ENCODE peak calls at places on chromosomes 2 and 18, in seven cellular contexts. One of them, this sample, is unnamed.

GRCh38 chr2:162085090-162085891 is 11.3 kb upstream of the DPP4 start:
- DNase-seq in WERI-Rb-1: no peak
- DNase-seq in prostate gland: no peak
- DNase-seq in tibial artery: no peak
- DNase-seq in IMR-90: peak; percentile 92
- DNase-seq in T-helper 17 cell: no peak
- DNase-seq in adipocyte: peak; percentile 67
- DNase-seq in this sample: no peak

GRCh38 chr2:14634885-14635871 is 2.7 kb downstream of the LRATD1 start:
- DNase-seq in adipocyte: peak; percentile 46
- DNase-seq in WERI-Rb-1: peak; percentile 95
- DNase-seq in prostate gland: peak; percentile 90
- DNase-seq in IMR-90: peak; percentile 16
- DNase-seq in tibial artery: peak; percentile 55
- DNase-seq in T-helper 17 cell: no peak
- DNase-seq in this sample: peak; percentile 86

GRCh38 chr2:175080479-175080878 is 75.3 kb upstream of the CHN1 start:
- DNase-seq in IMR-90: no peak
- DNase-seq in T-helper 17 cell: no peak
- DNase-seq in prostate gland: no peak
- DNase-seq in WERI-Rb-1: no peak
- DNase-seq in tibial artery: no peak
- DNase-seq in adipocyte: no peak
- DNase-seq in this sample: no peak

GRCh38 chr2:200275281-200276103 is 31.0 kb upstream of the SPATS2L start:
- DNase-seq in tibial artery: no peak
- DNase-seq in adipocyte: no peak
- DNase-seq in WERI-Rb-1: no peak
- DNase-seq in prostate gland: no peak
- DNase-seq in IMR-90: no peak
- DNase-seq in T-helper 17 cell: no peak
- DNase-seq in this sample: no peak

GRCh38 chr2:59959944-59960343 is 593.5 kb downstream of the BCL11A start:
- DNase-seq in WERI-Rb-1: no peak
- DNase-seq in prostate gland: no peak
- DNase-seq in T-helper 17 cell: no peak
- DNase-seq in tibial artery: no peak
- DNase-seq in IMR-90: no peak
- DNase-seq in adipocyte: no peak
- DNase-seq in this sample: no peak

GRCh38 chr2:207167129-207167923 is 1.6 kb upstream of the KLF7 start:
- DNase-seq in IMR-90: peak; percentile 72
- DNase-seq in tibial artery: peak; percentile 43
- DNase-seq in adipocyte: peak; percentile 79
- DNase-seq in prostate gland: no peak
- DNase-seq in T-helper 17 cell: no peak
- DNase-seq in WERI-Rb-1: no peak
- DNase-seq in this sample: no peak

GRCh38 chr18:34223164-34223892 is 1.4 kb downstream of the NOL4 start:
- DNase-seq in IMR-90: no peak
- DNase-seq in T-helper 17 cell: no peak
- DNase-seq in prostate gland: no peak
- DNase-seq in tibial artery: no peak
- DNase-seq in adipocyte: no peak
- DNase-seq in WERI-Rb-1: peak; percentile 38
- DNase-seq in this sample: peak; percentile 16

GRCh38 chr2:171522804-171523338 is 597 bp downstream of the CYBRD1 start:
- DNase-seq in T-helper 17 cell: no peak
- DNase-seq in adipocyte: peak; percentile 73
- DNase-seq in WERI-Rb-1: peak; percentile 27
- DNase-seq in prostate gland: peak; percentile 21
- DNase-seq in IMR-90: no peak
- DNase-seq in tibial artery: no peak
- DNase-seq in this sample: peak; percentile 28

GRCh38 chr2:233079473-233079877 is 19.3 kb downstream of the INPP5D start:
- DNase-seq in IMR-90: no peak
- DNase-seq in tibial artery: no peak
- DNase-seq in prostate gland: no peak
- DNase-seq in WERI-Rb-1: no peak
- DNase-seq in T-helper 17 cell: no peak
- DNase-seq in adipocyte: no peak
- DNase-seq in this sample: no peak

GRCh38 chr2:102003696-102004095 is 11.9 kb downstream of the IL1R2 start:
- DNase-seq in prostate gland: no peak
- DNase-seq in T-helper 17 cell: no peak
- DNase-seq in tibial artery: no peak
- DNase-seq in IMR-90: no peak
- DNase-seq in adipocyte: no peak
- DNase-seq in WERI-Rb-1: no peak
- DNase-seq in this sample: no peak

GRCh38 chr2:190717306-190717705 is 68.4 kb downstream of the NAB1 start:
- DNase-seq in adipocyte: no peak
- DNase-seq in prostate gland: no peak
- DNase-seq in WERI-Rb-1: no peak
- DNase-seq in IMR-90: peak; percentile 12
- DNase-seq in tibial artery: no peak
- DNase-seq in T-helper 17 cell: no peak
- DNase-seq in this sample: no peak

GRCh38 chr2:63093512-63093911 is 42.9 kb downstream of the OTX1 start:
- DNase-seq in adipocyte: no peak
- DNase-seq in tibial artery: no peak
- DNase-seq in IMR-90: no peak
- DNase-seq in WERI-Rb-1: no peak
- DNase-seq in prostate gland: no peak
- DNase-seq in T-helper 17 cell: no peak
- DNase-seq in this sample: no peak

GRCh38 chr2:191512202-191512601 is 165.7 kb upstream of the NABP1 start:
- DNase-seq in adipocyte: no peak
- DNase-seq in tibial artery: no peak
- DNase-seq in IMR-90: no peak
- DNase-seq in WERI-Rb-1: no peak
- DNase-seq in prostate gland: no peak
- DNase-seq in T-helper 17 cell: no peak
- DNase-seq in this sample: no peak

GRCh38 chr2:99337931-99338580 is 867 bp downstream of the EIF5B start:
- DNase-seq in T-helper 17 cell: no peak
- DNase-seq in IMR-90: peak; percentile 12
- DNase-seq in WERI-Rb-1: no peak
- DNase-seq in prostate gland: no peak
- DNase-seq in adipocyte: peak; percentile 60
- DNase-seq in tibial artery: no peak
- DNase-seq in this sample: no peak

GRCh38 chr2:22282215-22282614 is 1102.8 kb upstream of the KLHL29 start:
- DNase-seq in T-helper 17 cell: no peak
- DNase-seq in adipocyte: no peak
- DNase-seq in tibial artery: no peak
- DNase-seq in IMR-90: peak; percentile 2
- DNase-seq in prostate gland: no peak
- DNase-seq in WERI-Rb-1: no peak
- DNase-seq in this sample: no peak

GRCh38 chr18:74544898-74545297 is 10.6 kb downstream of the CNDP1 start:
- DNase-seq in adipocyte: no peak
- DNase-seq in prostate gland: no peak
- DNase-seq in tibial artery: no peak
- DNase-seq in WERI-Rb-1: no peak
- DNase-seq in IMR-90: no peak
- DNase-seq in T-helper 17 cell: no peak
- DNase-seq in this sample: no peak

GRCh38 chr2:27428978-27429541 is 629 bp downstream of the NRBP1 start:
- DNase-seq in WERI-Rb-1: peak; percentile 89
- DNase-seq in prostate gland: peak; percentile 75
- DNase-seq in adipocyte: peak; percentile 91
- DNase-seq in tibial artery: peak; percentile 76
- DNase-seq in T-helper 17 cell: peak; percentile 28
- DNase-seq in IMR-90: peak; percentile 82
- DNase-seq in this sample: peak; percentile 84

GRCh38 chr2:69645026-69645425 is 1.5 kb upstream of the AAK1 start:
- DNase-seq in WERI-Rb-1: no peak
- DNase-seq in IMR-90: no peak
- DNase-seq in T-helper 17 cell: no peak
- DNase-seq in tibial artery: no peak
- DNase-seq in prostate gland: no peak
- DNase-seq in adipocyte: peak; percentile 31
- DNase-seq in this sample: no peak

GRCh38 chr2:109562421-109562820 is 51.3 kb downstream of the SEPTIN10 start:
- DNase-seq in T-helper 17 cell: no peak
- DNase-seq in prostate gland: no peak
- DNase-seq in IMR-90: peak; percentile 40
- DNase-seq in WERI-Rb-1: no peak
- DNase-seq in adipocyte: no peak
- DNase-seq in tibial artery: no peak
- DNase-seq in this sample: no peak

GRCh38 chr2:241049739-241050623 is 51.6 kb downstream of the SNED1 start:
- DNase-seq in adipocyte: no peak
- DNase-seq in tibial artery: peak; percentile 14
- DNase-seq in prostate gland: peak; percentile 3
- DNase-seq in T-helper 17 cell: no peak
- DNase-seq in IMR-90: no peak
- DNase-seq in WERI-Rb-1: no peak
- DNase-seq in this sample: peak; percentile 40

GRCh38 chr2:130756041-130756720 is 841 bp downstream of the AMER3 start:
- DNase-seq in WERI-Rb-1: peak; percentile 56
- DNase-seq in prostate gland: no peak
- DNase-seq in tibial artery: no peak
- DNase-seq in IMR-90: no peak
- DNase-seq in adipocyte: peak; percentile 14
- DNase-seq in T-helper 17 cell: no peak
- DNase-seq in this sample: peak; percentile 14

GRCh38 chr2:85433511-85434089 is 15.1 kb downstream of the SH2D6 start:
- DNase-seq in WERI-Rb-1: peak; percentile 61
- DNase-seq in T-helper 17 cell: no peak
- DNase-seq in prostate gland: no peak
- DNase-seq in IMR-90: peak; percentile 96
- DNase-seq in adipocyte: peak; percentile 97
- DNase-seq in tibial artery: peak; percentile 88
- DNase-seq in this sample: peak; percentile 90

GRCh38 chr2:128513416-128514283 is 195.0 kb upstream of the HS6ST1 start:
- DNase-seq in prostate gland: no peak
- DNase-seq in WERI-Rb-1: no peak
- DNase-seq in T-helper 17 cell: no peak
- DNase-seq in IMR-90: no peak
- DNase-seq in tibial artery: peak; percentile 54
- DNase-seq in adipocyte: no peak
- DNase-seq in this sample: no peak

GRCh38 chr2:128514555-128514955 is 195.9 kb upstream of the HS6ST1 start:
- DNase-seq in adipocyte: no peak
- DNase-seq in prostate gland: no peak
- DNase-seq in WERI-Rb-1: no peak
- DNase-seq in T-helper 17 cell: no peak
- DNase-seq in IMR-90: no peak
- DNase-seq in tibial artery: no peak
- DNase-seq in this sample: no peak

GRCh38 chr2:128520340-128520739 is 201.7 kb upstream of the HS6ST1 start:
- DNase-seq in T-helper 17 cell: no peak
- DNase-seq in adipocyte: peak; percentile 8
- DNase-seq in prostate gland: no peak
- DNase-seq in WERI-Rb-1: no peak
- DNase-seq in tibial artery: no peak
- DNase-seq in IMR-90: no peak
- DNase-seq in this sample: no peak

GRCh38 chr2:128519517-128520215 is 201.0 kb upstream of the HS6ST1 start:
- DNase-seq in WERI-Rb-1: no peak
- DNase-seq in tibial artery: no peak
- DNase-seq in T-helper 17 cell: no peak
- DNase-seq in IMR-90: no peak
- DNase-seq in adipocyte: no peak
- DNase-seq in prostate gland: no peak
- DNase-seq in this sample: no peak

GRCh38 chr2:128516938-128517337 is 198.3 kb upstream of the HS6ST1 start:
- DNase-seq in tibial artery: no peak
- DNase-seq in adipocyte: no peak
- DNase-seq in T-helper 17 cell: no peak
- DNase-seq in IMR-90: no peak
- DNase-seq in WERI-Rb-1: no peak
- DNase-seq in prostate gland: no peak
- DNase-seq in this sample: no peak
- H3K9me3 ChIP-seq in tibial artery: no peaks in the 10 kb centered on the region
- H3K9me3 ChIP-seq in adipocyte: no peaks in the 10 kb centered on the region
- H3K9me3 ChIP-seq in T-helper 17 cell: no peaks in the 10 kb centered on the region
- H3K9me3 ChIP-seq in IMR-90: no peaks in the 10 kb centered on the region
- H3K9me3 ChIP-seq in WERI-Rb-1: no peaks in the 10 kb centered on the region
- H3K9me3 ChIP-seq in prostate gland: no peaks in the 10 kb centered on the region
- H3K9me3 ChIP-seq in this sample: no peaks in the 10 kb centered on the region

GRCh38 chr2:95388091-95388692 is 14.3 kb upstream of the FAHD2A start:
- DNase-seq in IMR-90: no peak
- DNase-seq in WERI-Rb-1: no peak
- DNase-seq in adipocyte: no peak
- DNase-seq in prostate gland: no peak
- DNase-seq in tibial artery: no peak
- DNase-seq in T-helper 17 cell: no peak
- DNase-seq in this sample: no peak

GRCh38 chr2:95389256-95390119 is 13.0 kb upstream of the FAHD2A start:
- DNase-seq in T-helper 17 cell: peak; percentile 32
- DNase-seq in WERI-Rb-1: peak; percentile 70
- DNase-seq in IMR-90: peak; percentile 49
- DNase-seq in adipocyte: peak; percentile 85
- DNase-seq in tibial artery: no peak
- DNase-seq in prostate gland: no peak
- DNase-seq in this sample: peak; percentile 79

GRCh38 chr2:95387358-95387757 is 15.2 kb upstream of the FAHD2A start:
- DNase-seq in adipocyte: no peak
- DNase-seq in WERI-Rb-1: no peak
- DNase-seq in IMR-90: no peak
- DNase-seq in T-helper 17 cell: no peak
- DNase-seq in prostate gland: no peak
- DNase-seq in tibial artery: no peak
- DNase-seq in this sample: peak; percentile 11

GRCh38 chr2:95390272-95390880 is 12.1 kb upstream of the FAHD2A start:
- DNase-seq in tibial artery: no peak
- DNase-seq in prostate gland: no peak
- DNase-seq in WERI-Rb-1: no peak
- DNase-seq in IMR-90: no peak
- DNase-seq in adipocyte: no peak
- DNase-seq in T-helper 17 cell: no peak
- DNase-seq in this sample: no peak

GRCh38 chr2:95388878-95389255 is 13.6 kb upstream of the FAHD2A start:
- DNase-seq in WERI-Rb-1: no peak
- DNase-seq in T-helper 17 cell: no peak
- DNase-seq in IMR-90: no peak
- DNase-seq in prostate gland: no peak
- DNase-seq in adipocyte: no peak
- DNase-seq in tibial artery: no peak
- DNase-seq in this sample: no peak
- H3K9me3 ChIP-seq in WERI-Rb-1: no peaks in the 10 kb centered on the region
- H3K9me3 ChIP-seq in T-helper 17 cell: no peaks in the 10 kb centered on the region
- H3K9me3 ChIP-seq in IMR-90: no peaks in the 10 kb centered on the region
- H3K9me3 ChIP-seq in prostate gland: no peaks in the 10 kb centered on the region
- H3K9me3 ChIP-seq in adipocyte: no peaks in the 10 kb centered on the region
- H3K9me3 ChIP-seq in tibial artery: no peaks in the 10 kb centered on the region
- H3K9me3 ChIP-seq in this sample: no peaks in the 10 kb centered on the region

GRCh38 chr2:202109139-202109736 is 36.2 kb downstream of the KIAA2012 start:
- DNase-seq in IMR-90: no peak
- DNase-seq in tibial artery: no peak
- DNase-seq in prostate gland: no peak
- DNase-seq in WERI-Rb-1: no peak
- DNase-seq in adipocyte: no peak
- DNase-seq in T-helper 17 cell: no peak
- DNase-seq in this sample: no peak
- H3K9me3 ChIP-seq in IMR-90: no peaks in the 10 kb centered on the region
- H3K9me3 ChIP-seq in tibial artery: no peaks in the 10 kb centered on the region
- H3K9me3 ChIP-seq in prostate gland: no peaks in the 10 kb centered on the region
- H3K9me3 ChIP-seq in WERI-Rb-1: peaks cover 2% of the 10 kb centered on the region
- H3K9me3 ChIP-seq in adipocyte: no peaks in the 10 kb centered on the region
- H3K9me3 ChIP-seq in T-helper 17 cell: no peaks in the 10 kb centered on the region
- H3K9me3 ChIP-seq in this sample: no peaks in the 10 kb centered on the region

GRCh38 chr18:35311506-35311905 is 21.5 kb upstream of the ZSCAN30 start:
- DNase-seq in tibial artery: no peak
- DNase-seq in T-helper 17 cell: no peak
- DNase-seq in WERI-Rb-1: no peak
- DNase-seq in prostate gland: no peak
- DNase-seq in adipocyte: no peak
- DNase-seq in IMR-90: peak; percentile 65
- DNase-seq in this sample: no peak
- H3K9me3 ChIP-seq in tibial artery: peaks cover 3% of the 10 kb centered on the region
- H3K9me3 ChIP-seq in T-helper 17 cell: peaks cover 20% of the 10 kb centered on the region
- H3K9me3 ChIP-seq in WERI-Rb-1: peaks cover 11% of the 10 kb centered on the region
- H3K9me3 ChIP-seq in prostate gland: no peaks in the 10 kb centered on the region
- H3K9me3 ChIP-seq in adipocyte: peaks cover 88% of the 10 kb centered on the region
- H3K9me3 ChIP-seq in IMR-90: peaks cover 41% of the 10 kb centered on the region
- H3K9me3 ChIP-seq in this sample: no peaks in the 10 kb centered on the region

This sample was measured in testis.